ENCODE peak calls at places on chromosomes 12 and 14, in seven cellular contexts. Y is left colon; Z is effector memory CD4-positive, alpha-beta T cell; I is AG10803; P is T-helper 17 cell; R is activated effector memory CD4-positive, alpha-beta T cell treated with anti-CD3 and anti-CD28 coated beads, Interleukin-2, amount 50 U/mL, for 16 hours; X is NCI-H2081. S is an unnamed sample.

GRCh38 chr12:32566663-32567634 is 112.2 kb upstream of the DNM1L start:
- DNase-seq in Y (peak; percentile 32), Z (no peak), I (no peak), P (no peak), R (no peak), X (no peak), S (no peak)

GRCh38 chr12:9751204-9752144 is 9.2 kb downstream of the CD69 start:
- DNase-seq in Y (no peak), Z (peak; percentile 48), I (peak; percentile 16), P (no peak), R (peak; percentile 77), X (peak; percentile 12), S (no peak)

GRCh38 chr12:115325858-115326257 is 641.9 kb upstream of the TBX3 start:
- DNase-seq in Y (no peak), Z (no peak), I (no peak), P (no peak), R (no peak), X (no peak), S (no peak)

GRCh38 chr14:26255213-26255612 is 342.6 kb downstream of the NOVA1 start:
- DNase-seq in Y (no peak), Z (no peak), I (peak; percentile 58), P (no peak), R (no peak), X (peak; percentile 46), S (no peak)

GRCh38 chr14:68669101-68669500 is 123.8 kb downstream of the ZFP36L1 start:
- DNase-seq in Y (no peak), Z (no peak), I (no peak), P (no peak), R (peak; percentile 24), X (no peak), S (no peak)

GRCh38 chr12:51726931-51727330 is 121.6 kb downstream of the FIGNL2 start:
- DNase-seq in Y (no peak), Z (no peak), I (peak; percentile 20), P (no peak), R (no peak), X (no peak), S (no peak)

GRCh38 chr14:97699026-97699425 is 901.8 kb downstream of the VRK1 start:
- DNase-seq in Y (no peak), Z (no peak), I (no peak), P (no peak), R (no peak), X (no peak), S (no peak)

GRCh38 chr14:75484711-75485429 is 37.4 kb upstream of the BATF start:
- DNase-seq in Y (no peak), Z (no peak), I (no peak), P (no peak), R (no peak), X (no peak), S (no peak)

GRCh38 chr14:75232597-75232996 is 46.0 kb upstream of the FOS start:
- DNase-seq in Y (no peak), Z (peak; percentile 39), I (no peak), P (no peak), R (peak; percentile 68), X (no peak), S (no peak)

S was measured in activated B cell treated with CpG ODN at 0.5 μM for 24 hours.